ENCODE peak calls at places on chromosomes 4 and X, in six cellular contexts. D is memory B cell, G is transverse colon, H is lower lobe of right lung, B is neural crest cell, S is nucleus accumbens. R is an unnamed sample.

GRCh38 chrX:103510031-103510430 is 9.3 kb downstream of the RAB40A start:
- DNase-seq in B (no peak), S (no peak), G (no peak), H (no peak), D (no peak), R (no peak)

GRCh38 chr4:155582971-155583437 is 83.6 kb upstream of the GUCY1A1 start:
- DNase-seq in S (no peak), D (no peak), B (no peak), H (no peak), G (no peak), R (no peak)

GRCh38 chr4:83772680-83773079 is 236.8 kb downstream of the GPAT3 start:
- DNase-seq in S (no peak), D (no peak), B (no peak), G (no peak), H (no peak), R (no peak)

GRCh38 chr4:160493206-160493605 is 1390.3 kb downstream of the RAPGEF2 start:
- DNase-seq in B (no peak), H (no peak), D (no peak), G (no peak), S (no peak), R (no peak)

GRCh38 chrX:42247241-42247640 is 323.9 kb upstream of the CASK start:
- DNase-seq in D (no peak), B (no peak), S (no peak), H (no peak), G (no peak), R (no peak)

GRCh38 chr4:3297066-3297859 is 4.4 kb downstream of the RGS12 start:
- DNase-seq in G (no peak), B (no peak), H (no peak), S (no peak), D (no peak), R (no peak)

GRCh38 chrX:123173833-123174232 is 10.2 kb upstream of the GRIA3 start:
- DNase-seq in G (no peak), B (no peak), D (no peak), S (no peak), H (no peak), R (no peak)

GRCh38 chr4:112343330-112343729 is 46.2 kb downstream of the ALPK1 start:
- DNase-seq in H (no peak), B (no peak), G (no peak), D (no peak), S (no peak), R (no peak)

GRCh38 chr4:77493120-77493767 is 112.4 kb upstream of the CXCL13 start:
- DNase-seq in G (no peak), H (no peak), B (no peak), D (no peak), S (no peak), R (no peak)

GRCh38 chr4:8831221-8832129 is 40.2 kb downstream of the HMX1 start:
- DNase-seq in G (peak), S (no peak), H (peak), D (no peak), B (no peak), R (no peak)

GRCh38 chr4:108240356-108240755 is 71.6 kb upstream of the LEF1 start:
- DNase-seq in B (no peak), D (no peak), S (no peak), G (no peak), H (no peak), R (no peak)

GRCh38 chr4:157957905-157958304 is 214.9 kb downstream of the GASK1B start:
- DNase-seq in S (no peak), G (no peak), B (no peak), H (no peak), D (no peak), R (no peak)

GRCh38 chr4:86019906-86020305 is 339.9 kb downstream of the MAPK10 start:
- DNase-seq in D (no peak), G (no peak), B (no peak), H (no peak), S (no peak), R (no peak)

GRCh38 chr4:121953860-121954259 is 2.0 kb upstream of the TRPC3 start:
- DNase-seq in S (no peak), D (no peak), H (no peak), G (no peak), B (no peak), R (no peak)

GRCh38 chrX:152905081-152905420 is 7.2 kb downstream of the ZNF185 start:
- DNase-seq in H (no peak), G (no peak), D (no peak), B (no peak), S (no peak), R (no peak)

GRCh38 chrX:68443155-68443868 is 10.0 kb upstream of the OPHN1 start:
- DNase-seq in G (no peak), S (no peak), B (no peak), H (peak), D (no peak), R (no peak)

GRCh38 chrX:152632445-152633097 is 5.1 kb upstream of the GABRQ start:
- DNase-seq in S (peak), H (no peak), G (peak), D (peak), B (peak), R (peak)

GRCh38 chr4:188031751-188032150 is 36.2 kb downstream of the ZFP42 start:
- DNase-seq in B (no peak), D (no peak), H (no peak), S (no peak), G (no peak), R (no peak)

GRCh38 chr4:116925900-116926457 is 159.4 kb downstream of the TRAM1L1 start:
- DNase-seq in S (no peak), B (peak), H (peak), G (no peak), D (no peak), R (no peak)

GRCh38 chr4:168440442-168441264 is 39.6 kb downstream of the DDX60L start:
- DNase-seq in D (no peak), S (no peak), H (no peak), G (no peak), B (no peak), R (no peak)

GRCh38 chr4:89752932-89753598 is 83.9 kb downstream of the SNCA start:
- DNase-seq in G (no peak), S (no peak), B (no peak), H (no peak), D (no peak), R (no peak)

GRCh38 chrX:67563469-67564448 is 19.9 kb downstream of the AR start:
- DNase-seq in H (no peak), B (no peak), S (no peak), G (no peak), D (no peak), R (no peak)

GRCh38 chr4:7462509-7462971 is 27.8 kb upstream of the PSAPL1 start:
- DNase-seq in S (peak), B (no peak), H (no peak), D (no peak), G (no peak), R (peak)

GRCh38 chr4:143424276-143424675 is 87.6 kb downstream of the GAB1 start:
- DNase-seq in B (no peak), S (no peak), D (no peak), G (no peak), H (no peak), R (no peak)

GRCh38 chr4:48331577-48332340 is 9.6 kb upstream of the SLAIN2 start:
- DNase-seq in B (no peak), D (no peak), S (no peak), H (no peak), G (no peak), R (no peak)

GRCh38 chrX:118884552-118885138 is 61.0 kb downstream of the ZCCHC12 start:
- DNase-seq in D (no peak), S (no peak), G (no peak), B (no peak), H (no peak), R (no peak)

GRCh38 chr4:73573794-73574528 is 46.3 kb downstream of the RASSF6 start:
- DNase-seq in G (peak), B (peak), H (peak), S (peak), D (peak), R (peak)

GRCh38 chr4:89356086-89356485 is 48.5 kb upstream of the GPRIN3 start:
- DNase-seq in S (no peak), D (no peak), H (no peak), B (no peak), G (no peak), R (no peak)

GRCh38 chr4:1721666-1722550 is 587 bp downstream of the TACC3 start:
- DNase-seq in D (no peak), H (peak), B (no peak), G (no peak), S (no peak), R (no peak)

GRCh38 chrX:22053486-22053885 is 21.4 kb downstream of the PHEX start:
- DNase-seq in H (no peak), D (no peak), G (no peak), S (no peak), B (no peak), R (no peak)

GRCh38 chr4:169791527-169792156 is 33.9 kb upstream of the HPF1 start:
- DNase-seq in H (no peak), G (peak), B (peak), D (no peak), S (peak), R (peak)

GRCh38 chr4:40731792-40732245 is 17.9 kb upstream of the NSUN7 start:
- DNase-seq in H (peak), G (peak), B (no peak), S (peak), D (no peak), R (peak)

GRCh38 chrX:74251006-74251930 is 52.7 kb upstream of the ZCCHC13 start:
- DNase-seq in D (no peak), H (no peak), G (peak), S (no peak), B (no peak), R (no peak)